ENCODE peak calls at places on chromosomes 4 and X, in ten cellular contexts. B is aorta; P is PC-3; J is RCC 7860; V is upper lobe of right lung; O is CD8-positive, alpha-beta T cell; C is body of pancreas; F is T47D; X is fibroblast of mammary gland; D is KG1. W is an unnamed sample.
A peak's percentile ranks its signal among the peaks of the same experiment; 100 is the strongest.

GRCh38 chr4:139902328-139903217 is 237.0 kb downstream of the MGST2 start:
- DNase-seq in D (no peak), J (no peak), V (no peak), O (no peak), C (no peak), X (peak; percentile 33), F (no peak), P (peak; percentile 20), B (no peak), W (no peak)

GRCh38 chr4:15469402-15470148 is at the start of gene CC2D2A:
- DNase-seq in C (peak; percentile 17), P (peak; percentile 47), X (peak; percentile 66), F (peak; percentile 49), O (no peak), V (no peak), D (no peak), B (no peak), J (no peak), W (peak; percentile 58)

GRCh38 chr4:140469806-140470733 is 28.0 kb downstream of the MGAT4D start:
- DNase-seq in F (no peak), X (no peak), D (no peak), J (no peak), C (peak; percentile 65), B (peak; percentile 55), P (no peak), V (no peak), O (no peak), W (no peak)

GRCh38 chr4:168486961-168487820 is 6.9 kb upstream of the DDX60L start:
- DNase-seq in F (no peak), C (no peak), V (no peak), P (peak; percentile 86), J (peak; percentile 80), O (no peak), B (no peak), X (peak; percentile 78), D (no peak), W (peak; percentile 39)

GRCh38 chrX:15848576-15848975 is 6.0 kb downstream of the AP1S2 start:
- DNase-seq in F (no peak), X (peak; percentile 7), D (no peak), O (no peak), J (no peak), C (no peak), P (no peak), B (no peak), V (no peak), W (no peak)

GRCh38 chr4:139978692-139979091 is 175.3 kb downstream of the MAML3 start:
- DNase-seq in C (no peak), V (no peak), J (no peak), P (no peak), F (no peak), O (no peak), B (no peak), D (peak; percentile 56), X (no peak), W (no peak)

GRCh38 chr4:1628892-1629703 is 55.0 kb downstream of the FAM53A start:
- DNase-seq in D (peak; percentile 9), F (peak; percentile 46), X (peak; percentile 28), B (peak; percentile 89), C (peak; percentile 52), J (peak; percentile 20), V (peak; percentile 84), O (peak; percentile 53), P (peak; percentile 51), W (peak; percentile 37)

GRCh38 chrX:37658352-37659030 is 27.1 kb upstream of the XK start:
- DNase-seq in O (no peak), J (no peak), V (no peak), X (no peak), C (no peak), D (no peak), B (no peak), P (no peak), F (no peak), W (no peak)

GRCh38 chr4:38177035-38177791 is 217.0 kb downstream of the PTTG2 start:
- DNase-seq in P (no peak), X (peak; percentile 50), F (no peak), V (no peak), D (peak; percentile 62), C (peak; percentile 87), B (no peak), J (no peak), O (peak; percentile 18), W (no peak)

GRCh38 chrX:13001097-13001496 is 26.2 kb downstream of the TMSB4X start:
- DNase-seq in D (no peak), B (no peak), X (no peak), F (no peak), J (no peak), P (peak; percentile 92), V (no peak), O (no peak), C (no peak), W (no peak)

GRCh38 chrX:106707771-106708454 is 18.6 kb upstream of the RNF128 start:
- DNase-seq in J (peak; percentile 95), C (no peak), X (peak; percentile 92), F (no peak), D (no peak), B (no peak), V (no peak), P (peak; percentile 78), O (no peak), W (peak; percentile 76)

GRCh38 chrX:134931550-134931949 is 59.2 kb upstream of the SMIM10 start:
- DNase-seq in P (peak; percentile 45), J (no peak), F (peak; percentile 54), O (no peak), C (no peak), X (no peak), B (no peak), D (no peak), V (no peak), W (no peak)

GRCh38 chrX:97616883-97617510 is 733.3 kb downstream of the RPA4 start:
- DNase-seq in F (no peak), P (peak; percentile 82), J (peak; percentile 37), O (no peak), B (no peak), V (no peak), D (no peak), C (peak; percentile 2), X (peak; percentile 73), W (peak; percentile 31)

GRCh38 chr4:2041234-2042130 is 17.6 kb upstream of the NAT8L start:
- DNase-seq in F (peak; percentile 70), V (peak; percentile 92), B (peak; percentile 93), D (peak; percentile 49), C (peak; percentile 85), O (peak; percentile 51), X (peak; percentile 72), J (peak; percentile 42), P (peak; percentile 78), W (peak; percentile 79)

GRCh38 chr4:19224820-19225219 is 1026.9 kb upstream of the SLIT2 start:
- DNase-seq in X (peak; percentile 44), F (peak; percentile 5), O (no peak), C (no peak), P (peak; percentile 66), V (no peak), D (peak; percentile 4), B (no peak), J (peak; percentile 33), W (peak; percentile 49)

GRCh38 chr4:84631573-84631972 is 48.6 kb downstream of the CDS1 start:
- DNase-seq in C (no peak), P (no peak), D (no peak), X (peak; percentile 4), J (no peak), O (no peak), B (no peak), F (no peak), V (no peak), W (no peak)